ENCODE peak calls at places on chromosomes 2 and 18, in four cellular contexts. One of them, this sample, is unnamed.

GRCh38 chr18:67893896-67894295 is 377.4 kb upstream of the DSEL start:
- DNase-seq in sigmoid colon: no peak
- DNase-seq in PC-9: no peak
- DNase-seq in left ventricle myocardium inferior: no peak
- DNase-seq in this sample: no peak

GRCh38 chr2:25294573-25295462 is 46.9 kb downstream of the DNMT3A start:
- DNase-seq in left ventricle myocardium inferior: peak
- DNase-seq in PC-9: peak
- DNase-seq in sigmoid colon: peak
- DNase-seq in this sample: peak

GRCh38 chr2:66538291-66538690 is 103.4 kb downstream of the MEIS1 start:
- DNase-seq in PC-9: no peak
- DNase-seq in left ventricle myocardium inferior: no peak
- DNase-seq in sigmoid colon: no peak
- DNase-seq in this sample: no peak

GRCh38 chr18:79609021-79609461 is 70.6 kb upstream of the CTDP1 start:
- DNase-seq in left ventricle myocardium inferior: no peak
- DNase-seq in sigmoid colon: peak
- DNase-seq in PC-9: no peak
- DNase-seq in this sample: no peak

GRCh38 chr2:165149439-165149838 is 54.4 kb downstream of the SCN3A start:
- DNase-seq in PC-9: no peak
- DNase-seq in left ventricle myocardium inferior: no peak
- DNase-seq in sigmoid colon: no peak
- DNase-seq in this sample: no peak

GRCh38 chr2:46298272-46298521 is 990 bp downstream of the EPAS1 start:
- DNase-seq in sigmoid colon: no peak
- DNase-seq in left ventricle myocardium inferior: no peak
- DNase-seq in PC-9: no peak
- DNase-seq in this sample: no peak

GRCh38 chr2:197929886-197930227 is 125.5 kb downstream of the PLCL1 start:
- DNase-seq in PC-9: no peak
- DNase-seq in left ventricle myocardium inferior: no peak
- DNase-seq in sigmoid colon: no peak
- DNase-seq in this sample: no peak

GRCh38 chr2:109482371-109482841 is 131.4 kb downstream of the SEPTIN10 start:
- DNase-seq in left ventricle myocardium inferior: no peak
- DNase-seq in sigmoid colon: no peak
- DNase-seq in PC-9: no peak
- DNase-seq in this sample: no peak

GRCh38 chr2:78541088-78541450 is 484.4 kb upstream of the REG3G start:
- DNase-seq in PC-9: no peak
- DNase-seq in sigmoid colon: no peak
- DNase-seq in left ventricle myocardium inferior: no peak
- DNase-seq in this sample: no peak

GRCh38 chr2:241616168-241617125 is 20.5 kb downstream of the THAP4 start:
- DNase-seq in left ventricle myocardium inferior: no peak
- DNase-seq in sigmoid colon: no peak
- DNase-seq in PC-9: no peak
- DNase-seq in this sample: no peak

GRCh38 chr2:178530625-178531142 is 50.4 kb downstream of the PLEKHA3 start:
- DNase-seq in left ventricle myocardium inferior: no peak
- DNase-seq in sigmoid colon: no peak
- DNase-seq in PC-9: no peak
- DNase-seq in this sample: no peak

GRCh38 chr2:160429248-160430000 is 64.2 kb downstream of the RBMS1 start:
- DNase-seq in left ventricle myocardium inferior: no peak
- DNase-seq in sigmoid colon: no peak
- DNase-seq in PC-9: no peak
- DNase-seq in this sample: no peak

GRCh38 chr18:448116-448515 is 52.4 kb downstream of the COLEC12 start:
- DNase-seq in left ventricle myocardium inferior: no peak
- DNase-seq in sigmoid colon: no peak
- DNase-seq in PC-9: no peak
- DNase-seq in this sample: no peak

GRCh38 chr2:234289789-234290188 is 207.1 kb downstream of the ARL4C start:
- DNase-seq in sigmoid colon: no peak
- DNase-seq in left ventricle myocardium inferior: no peak
- DNase-seq in PC-9: no peak
- DNase-seq in this sample: peak

GRCh38 chr2:46846454-46846990 is 69.1 kb downstream of the MCFD2 start:
- DNase-seq in left ventricle myocardium inferior: no peak
- DNase-seq in PC-9: no peak
- DNase-seq in sigmoid colon: peak
- DNase-seq in this sample: no peak

GRCh38 chr18:79494936-79495335 is 99.2 kb downstream of the NFATC1 start:
- DNase-seq in left ventricle myocardium inferior: no peak
- DNase-seq in sigmoid colon: peak
- DNase-seq in PC-9: no peak
- DNase-seq in this sample: no peak

GRCh38 chr2:19225931-19226330 is 132.5 kb downstream of the OSR1 start:
- DNase-seq in left ventricle myocardium inferior: no peak
- DNase-seq in PC-9: no peak
- DNase-seq in sigmoid colon: no peak
- DNase-seq in this sample: no peak

GRCh38 chr2:50490991-50491390 is 540.9 kb downstream of the NRXN1 start:
- DNase-seq in left ventricle myocardium inferior: no peak
- DNase-seq in sigmoid colon: no peak
- DNase-seq in PC-9: no peak
- DNase-seq in this sample: no peak

GRCh38 chr2:117859532-117859911 is 45.0 kb downstream of the DDX18 start:
- DNase-seq in sigmoid colon: no peak
- DNase-seq in left ventricle myocardium inferior: no peak
- DNase-seq in PC-9: no peak
- DNase-seq in this sample: no peak

GRCh38 chr2:177660742-177661141 is 268.2 kb downstream of the AGPS start:
- DNase-seq in sigmoid colon: no peak
- DNase-seq in left ventricle myocardium inferior: no peak
- DNase-seq in PC-9: no peak
- DNase-seq in this sample: no peak

GRCh38 chr18:26640541-26640940 is 92.2 kb upstream of the KCTD1 start:
- DNase-seq in PC-9: no peak
- DNase-seq in sigmoid colon: no peak
- DNase-seq in left ventricle myocardium inferior: no peak
- DNase-seq in this sample: no peak

GRCh38 chr18:37019157-37019571 is 190.2 kb downstream of the KIAA1328 start:
- DNase-seq in PC-9: peak
- DNase-seq in left ventricle myocardium inferior: no peak
- DNase-seq in sigmoid colon: no peak
- DNase-seq in this sample: peak
- TF ChIP-seq CTCF in PC-9: peak
- TF ChIP-seq CTCF in left ventricle myocardium inferior: no peak
- TF ChIP-seq CTCF in sigmoid colon: no peak
- TF ChIP-seq CTCF in this sample: no peak

GRCh38 chr2:20467789-20468548 is 21.1 kb downstream of the RHOB start:
- DNase-seq in sigmoid colon: peak
- DNase-seq in left ventricle myocardium inferior: no peak
- DNase-seq in PC-9: peak
- DNase-seq in this sample: no peak
- H3K27ac ChIP-seq in sigmoid colon: peak
- H3K27ac ChIP-seq in left ventricle myocardium inferior: no peak
- H3K27ac ChIP-seq in PC-9: peak
- H3K27ac ChIP-seq in this sample: no peak

GRCh38 chr18:33670052-33670451 is 92.0 kb downstream of the ASXL3 start:
- DNase-seq in PC-9: no peak
- DNase-seq in sigmoid colon: no peak
- DNase-seq in left ventricle myocardium inferior: no peak
- DNase-seq in this sample: no peak
- TF ChIP-seq CTCF in PC-9: no peak
- TF ChIP-seq CTCF in sigmoid colon: no peak
- TF ChIP-seq CTCF in left ventricle myocardium inferior: no peak
- TF ChIP-seq CTCF in this sample: no peak

DNA sequence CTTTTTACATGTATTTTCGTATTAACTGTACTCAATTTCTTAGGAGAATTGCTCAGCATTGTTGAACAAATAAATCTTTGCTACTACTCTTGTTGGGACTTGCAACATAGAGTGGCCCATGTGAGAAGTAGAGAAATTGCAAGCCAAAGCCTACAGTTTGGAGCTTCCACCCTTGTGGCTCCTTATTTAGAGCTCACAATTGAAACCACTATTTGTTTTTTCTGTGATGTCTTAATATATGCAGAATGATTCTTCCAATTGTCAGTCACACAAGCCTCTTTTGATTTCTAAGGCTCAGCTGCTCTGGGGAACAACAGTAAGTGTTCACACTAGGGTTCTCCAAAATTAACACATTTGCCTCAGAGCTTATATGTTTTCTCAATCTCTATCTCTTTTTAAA is 60.2 kb upstream of the GALNT13 start:
- DNase-seq in left ventricle myocardium inferior: no peak
- DNase-seq in PC-9: no peak
- DNase-seq in sigmoid colon: no peak
- DNase-seq in this sample: no peak
- H3K27ac ChIP-seq in left ventricle myocardium inferior: no peak
- H3K27ac ChIP-seq in PC-9: no peak
- H3K27ac ChIP-seq in sigmoid colon: no peak
- H3K27ac ChIP-seq in this sample: no peak